ENCODE peak calls at places on chromosomes 16 and 17, in seven cellular contexts. L is neuronal stem cell, P is IMR-90, X is H9, Q is H1, F is mesendoderm, K is trophoblast cell. H is an unnamed sample.

GRCh38 chr16:68951991-68952877 is 108.9 kb downstream of the TANGO6 start:
- DNase-seq in X (no peak), K (no peak), P (peak; percentile 24), F (peak; percentile 14), Q (no peak), L (no peak), H (no peak)

GRCh38 chr17:416293-417206 is 63.9 kb upstream of the RPH3AL start:
- DNase-seq in P (no peak), X (no peak), Q (no peak), F (peak; percentile 33), K (no peak), L (no peak), H (no peak)

GRCh38 chr17:76462556-76463290 is 4.7 kb upstream of the AANAT start:
- DNase-seq in L (no peak), X (no peak), Q (no peak), K (no peak), P (no peak), F (no peak), H (no peak)

GRCh38 chr17:47815106-47815918 is 6.3 kb downstream of the OSBPL7 start:
- DNase-seq in P (no peak), L (no peak), K (no peak), F (no peak), X (no peak), Q (no peak), H (no peak)

GRCh38 chr16:27303256-27304100 is 10.3 kb upstream of the IL4R start:
- DNase-seq in L (no peak), K (no peak), X (no peak), P (no peak), Q (no peak), F (no peak), H (no peak)

GRCh38 chr16:30054959-30055553 is 10.5 kb upstream of the ALDOA start:
- DNase-seq in F (peak; percentile 80), P (no peak), Q (no peak), L (no peak), K (peak; percentile 34), X (peak; percentile 86), H (peak; percentile 33)

GRCh38 chr16:49523435-49524159 is 150.0 kb downstream of the C16orf78 start:
- DNase-seq in X (no peak), L (no peak), Q (no peak), K (no peak), P (no peak), F (no peak), H (no peak)

GRCh38 chr17:57406981-57407286 is 150.6 kb downstream of the MSI2 start:
- DNase-seq in Q (no peak), P (no peak), L (no peak), K (no peak), X (no peak), F (no peak), H (no peak)

GRCh38 chr17:42541041-42541833 is 5.2 kb downstream of the NAGLU start:
- DNase-seq in L (no peak), X (no peak), P (no peak), F (no peak), K (no peak), Q (no peak), H (no peak)

GRCh38 chr16:80277182-80277581 is 263.6 kb upstream of the DYNLRB2 start:
- DNase-seq in P (no peak), L (no peak), X (peak; percentile 81), F (peak; percentile 78), K (no peak), Q (peak; percentile 15), H (no peak)

GRCh38 chr17:50829336-50829735 is 6.0 kb upstream of the WFIKKN2 start:
- DNase-seq in K (no peak), L (no peak), P (no peak), F (no peak), X (peak; percentile 50), Q (no peak), H (no peak)

GRCh38 chr16:27367463-27368357 is 34.3 kb upstream of the IL21R start:
- DNase-seq in F (peak; percentile 78), P (peak; percentile 63), X (peak; percentile 81), Q (peak; percentile 41), L (peak; percentile 56), K (peak; percentile 46), H (peak; percentile 69)

GRCh38 chr16:66832661-66833305 is 2.0 kb upstream of the NAE1 start:
- DNase-seq in Q (no peak), P (peak; percentile 60), X (no peak), L (no peak), K (no peak), F (no peak), H (no peak)

GRCh38 chr17:43714338-43715149 is 44.0 kb downstream of the SOST start:
- DNase-seq in F (no peak), L (no peak), K (no peak), Q (no peak), P (peak; percentile 53), X (no peak), H (peak; percentile 54)

GRCh38 chr17:43219746-43220380 is 8.2 kb downstream of the TMEM106A start:
- DNase-seq in K (no peak), F (no peak), Q (no peak), P (no peak), X (no peak), L (no peak), H (no peak)

GRCh38 chr16:6204941-6205340 is 1107.3 kb upstream of the EEF2KMT start:
- DNase-seq in Q (no peak), K (no peak), F (no peak), X (no peak), L (no peak), P (no peak), H (no peak)

GRCh38 chr16:24668481-24669001 is 60.9 kb upstream of the TNRC6A start:
- DNase-seq in X (no peak), Q (no peak), K (no peak), P (peak; percentile 65), F (no peak), L (no peak), H (peak; percentile 86)

GRCh38 chr16:14529010-14529669 is 100.9 kb downstream of the PARN start:
- DNase-seq in K (peak; percentile 75), X (peak; percentile 81), L (peak; percentile 70), Q (peak; percentile 64), F (peak; percentile 89), P (peak; percentile 93), H (peak; percentile 86)

GRCh38 chr16:14531101-14531500 is 99.0 kb downstream of the PARN start:
- DNase-seq in Q (no peak), X (no peak), L (no peak), F (no peak), P (no peak), K (no peak), H (no peak)

GRCh38 chr16:14530046-14530445 is 100.0 kb downstream of the PARN start:
- DNase-seq in X (no peak), K (no peak), L (no peak), F (no peak), Q (no peak), P (no peak), H (no peak)

GRCh38 chr16:14528306-14528948 is 101.6 kb downstream of the PARN start:
- DNase-seq in K (no peak), P (no peak), L (no peak), X (no peak), Q (no peak), F (peak; percentile 31), H (no peak)

DNA sequence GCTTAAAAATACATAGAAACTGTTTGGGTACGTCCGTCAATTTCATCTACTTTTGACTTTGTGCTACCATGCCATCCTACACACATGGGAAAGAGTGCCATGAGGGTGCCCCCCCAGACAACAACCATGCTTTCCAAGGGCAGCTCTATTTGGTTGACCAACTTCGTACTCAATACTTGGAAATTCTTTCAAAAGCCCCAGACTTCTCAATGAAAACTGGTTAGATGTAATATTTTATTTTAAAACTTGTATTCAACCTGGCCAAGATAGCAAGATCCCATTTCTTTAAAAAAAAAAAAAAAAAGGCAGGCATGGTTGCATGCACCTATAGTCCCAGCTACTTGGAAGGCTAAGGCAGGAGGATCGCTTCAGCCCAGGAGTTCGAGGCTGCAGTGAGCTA is 98.4 kb downstream of the PARN start:
- DNase-seq in K (no peak), L (no peak), X (no peak), Q (no peak), F (no peak), P (no peak), H (no peak)
- H3K23ac ChIP-seq in K (no peak overlapping the region), L (no peak overlapping the region), X (no peak overlapping the region), Q (no peak overlapping the region), F (no peak overlapping the region), P (no peak overlapping the region), H (no peak overlapping the region)

GRCh38 chr16:71373073-71373472 is 14.6 kb downstream of the CALB2 start:
- DNase-seq in L (no peak), P (peak; percentile 12), K (no peak), Q (no peak), X (no peak), F (no peak), H (peak; percentile 12)

GRCh38 chr16:71380831-71381230 is 22.3 kb downstream of the CALB2 start:
- DNase-seq in L (no peak), K (no peak), X (no peak), Q (no peak), P (no peak), F (no peak), H (no peak)

DNA sequence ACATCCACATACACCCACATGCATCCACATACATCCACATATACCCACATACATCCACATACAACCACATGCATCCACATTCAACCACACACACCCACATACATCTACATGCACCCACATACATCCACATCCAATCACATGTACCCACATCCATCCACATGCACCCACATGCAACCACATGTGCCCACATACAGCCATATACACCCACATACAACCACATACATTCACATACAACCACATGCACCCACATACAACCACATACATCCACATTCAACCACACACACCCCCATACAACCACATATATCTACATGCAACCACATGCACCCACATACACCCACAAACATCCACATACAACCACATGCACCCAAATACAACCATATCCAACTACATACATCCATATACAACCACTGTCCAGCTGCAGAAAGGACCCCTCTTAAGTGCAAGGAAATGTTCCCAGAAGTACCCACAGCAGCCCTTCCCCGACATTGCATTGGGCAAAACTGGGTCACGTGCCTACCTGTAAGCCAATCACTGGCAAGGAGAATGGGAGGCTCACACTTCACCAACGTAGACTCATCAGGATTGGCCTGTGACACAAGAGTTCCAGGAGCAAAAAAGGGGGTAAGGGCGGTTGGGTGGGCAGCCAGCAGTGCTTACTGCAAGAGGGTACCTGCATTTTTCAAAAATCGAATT is 18.1 kb downstream of the CALB2 start:
- DNase-seq in P (no peak), F (no peak), X (no peak), K (no peak), L (no peak), Q (no peak), H (no peak)
- H3K4ac ChIP-seq in P (no peak overlapping the region), F (no peak overlapping the region), X (no peak overlapping the region), K (no peak overlapping the region), L (no peak overlapping the region), Q (peak overlapping the region; percentile 47), H (no peak overlapping the region)

DNA sequence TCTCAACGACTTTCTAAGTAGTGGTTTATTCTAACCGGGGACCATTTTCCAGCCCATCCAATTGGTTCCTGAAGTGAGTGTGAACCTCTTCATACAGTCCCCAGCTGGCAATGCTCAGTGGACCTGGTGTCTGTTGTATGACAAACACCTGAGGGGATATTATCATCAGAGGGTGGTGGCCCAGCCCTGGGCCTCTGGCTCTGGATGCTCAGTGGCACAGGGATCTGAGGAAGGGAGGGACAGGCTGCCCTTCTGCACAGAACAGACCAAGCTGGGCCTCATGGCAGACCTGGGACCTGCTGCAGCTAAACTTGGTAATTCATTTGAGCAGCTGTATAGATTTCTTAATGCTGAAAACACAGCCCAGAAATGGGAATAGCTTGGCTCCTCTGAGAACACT is 72.6 kb downstream of the IRX5 start:
- DNase-seq in P (no peak), F (no peak), L (no peak), K (no peak), X (no peak), Q (no peak), H (no peak)
- H3K23ac ChIP-seq in P (no peak overlapping the region), F (no peak overlapping the region), L (no peak overlapping the region), K (no peak overlapping the region), X (no peak overlapping the region), Q (no peak overlapping the region), H (no peak overlapping the region)

GRCh38 chr16:88746511-88746910 is 38.5 kb downstream of the PIEZO1 start:
- DNase-seq in L (no peak), P (no peak), K (no peak), X (no peak), F (no peak), Q (no peak), H (no peak)
- H3K4ac ChIP-seq in L (no peak overlapping the region), P (no peak overlapping the region), K (no peak overlapping the region), X (no peak overlapping the region), F (no peak overlapping the region), Q (no peak overlapping the region), H (no peak overlapping the region)

H was measured in mesenchymal stem cell.